ENCODE peak calls at places on chromosomes 1 and 21, in four cellular contexts. U, Q, V and E are unnamed samples.
A peak's percentile ranks its signal among the peaks of the same experiment; 100 is the strongest.

GRCh38 chr1:161727343-161727924 is 6.1 kb downstream of the FCRLB start:
- DNase-seq in U (peak; percentile 84), Q (no peak), V (no peak), E (peak; percentile 79)

GRCh38 chr1:53078333-53079101 is 16.5 kb downstream of the PODN start:
- DNase-seq in U (no peak), Q (no peak), V (peak; percentile 7), E (no peak)

GRCh38 chr1:94819945-94820746 is at the start of gene SLC44A3:
- DNase-seq in U (peak; percentile 24), Q (no peak), V (peak; percentile 59), E (no peak)

GRCh38 chr1:147072371-147073061 is 99.8 kb downstream of the PRKAB2 start:
- DNase-seq in U (no peak), Q (no peak), V (no peak), E (no peak)

GRCh38 chr1:77757616-77758015 is 2.0 kb downstream of the USP33 start:
- DNase-seq in U (peak; percentile 52), Q (no peak), V (no peak), E (no peak)

GRCh38 chr1:203873094-203873493 is 11.7 kb downstream of the SNRPE start:
- DNase-seq in U (no peak), Q (no peak), V (no peak), E (no peak)

GRCh38 chr1:150621497-150622113 is 7.8 kb downstream of the ENSA start:
- DNase-seq in U (peak; percentile 79), Q (peak; percentile 22), V (peak; percentile 37), E (peak; percentile 74)

GRCh38 chr21:46457801-46458314 is 833 bp upstream of the DIP2A start:
- DNase-seq in U (peak; percentile 40), Q (no peak), V (peak; percentile 49), E (peak; percentile 40)

GRCh38 chr1:186175588-186175987 is 199.5 kb downstream of the TPR start:
- DNase-seq in U (no peak), Q (no peak), V (peak; percentile 16), E (no peak)

GRCh38 chr1:153805042-153805745 is 30.0 kb downstream of the SLC27A3 start:
- DNase-seq in U (peak; percentile 92), Q (peak; percentile 23), V (no peak), E (peak; percentile 76)

GRCh38 chr1:67688526-67689219 is 3.7 kb downstream of the GADD45A start:
- DNase-seq in U (no peak), Q (no peak), V (no peak), E (no peak)

GRCh38 chr1:157045251-157046218 is at the start of gene ARHGEF11:
- DNase-seq in U (peak; percentile 87), Q (no peak), V (peak; percentile 91), E (peak; percentile 66)

GRCh38 chr1:7408771-7409150 is 362.3 kb upstream of the VAMP3 start:
- DNase-seq in U (no peak), Q (no peak), V (no peak), E (no peak)

GRCh38 chr1:37034301-37035013 is at the start of gene GRIK3:
- DNase-seq in U (no peak), Q (no peak), V (no peak), E (no peak)

GRCh38 chr1:174166530-174167328 is 7.4 kb downstream of the RABGAP1L start:
- DNase-seq in U (no peak), Q (no peak), V (no peak), E (no peak)

GRCh38 chr1:189775343-189775742 is 702.3 kb downstream of the BRINP3 start:
- DNase-seq in U (peak; percentile 97), Q (no peak), V (no peak), E (peak; percentile 3)

GRCh38 chr21:38126677-38127271 is 130.0 kb upstream of the KCNJ15 start:
- DNase-seq in U (peak; percentile 33), Q (no peak), V (peak; percentile 34), E (peak; percentile 39)

GRCh38 chr1:26598890-26599289 is 69.3 kb downstream of the RPS6KA1 start:
- DNase-seq in U (no peak), Q (no peak), V (no peak), E (no peak)

GRCh38 chr1:160124709-160125478 is 9.3 kb downstream of the ATP1A2 start:
- DNase-seq in U (peak; percentile 89), Q (no peak), V (no peak), E (peak; percentile 22)

GRCh38 chr1:194466706-194467105 is 1280.3 kb upstream of the B3GALT2 start:
- DNase-seq in U (no peak), Q (no peak), V (no peak), E (peak; percentile 4)

GRCh38 chr21:28614816-28615215 is 377.9 kb downstream of the LTN1 start:
- DNase-seq in U (no peak), Q (no peak), V (no peak), E (no peak)

GRCh38 chr1:53259932-53260331 is 21.6 kb upstream of the MAGOH start:
- DNase-seq in U (no peak), Q (no peak), V (no peak), E (no peak)

GRCh38 chr1:100736766-100737165 is 17.2 kb downstream of the VCAM1 start:
- DNase-seq in U (peak; percentile 83), Q (no peak), V (no peak), E (no peak)

GRCh38 chr1:9621032-9621431 is 30.5 kb upstream of the PIK3CD start:
- DNase-seq in U (no peak), Q (no peak), V (no peak), E (no peak)

GRCh38 chr1:117495068-117495467 is 110.8 kb upstream of the TENT5C start:
- DNase-seq in U (no peak), Q (no peak), V (no peak), E (no peak)

GRCh38 chr21:28396421-28396820 is 596.3 kb downstream of the LTN1 start:
- DNase-seq in U (no peak), Q (no peak), V (no peak), E (no peak)

GRCh38 chr1:39310015-39310414 is 105.5 kb downstream of the MACF1 start:
- DNase-seq in U (no peak), Q (no peak), V (no peak), E (no peak)

GRCh38 chr1:207352560-207352959 is 31.1 kb downstream of the CD55 start:
- DNase-seq in U (no peak), Q (no peak), V (no peak), E (no peak)

GRCh38 chr1:114203722-114204121 is 50.1 kb upstream of the SYT6 start:
- DNase-seq in U (no peak), Q (no peak), V (no peak), E (no peak)

GRCh38 chr1:91603409-91603808 is 102.8 kb downstream of the CDC7 start:
- DNase-seq in U (no peak), Q (no peak), V (no peak), E (no peak)

GRCh38 chr1:208184993-208185703 is 59.0 kb downstream of the PLXNA2 start:
- DNase-seq in U (peak; percentile 64), Q (no peak), V (no peak), E (no peak)

GRCh38 chr1:229570305-229570704 is 11.8 kb upstream of the ABCB10 start:
- DNase-seq in U (no peak), Q (no peak), V (no peak), E (no peak)

GRCh38 chr1:201450721-201451291 is 18.2 kb downstream of the PHLDA3 start:
- DNase-seq in U (peak; percentile 89), Q (no peak), V (peak; percentile 85), E (peak; percentile 68)